ENCODE peak calls at places on chromosomes 4 and X, in eight cellular contexts. I is NCI-H2029; J is NCI-H1417; O is EL; Q is mesenchymal stem cell; B is amniotic epithelial cell; G is nucleus accumbens; D is activated naive CD4-positive, alpha-beta T cell treated with anti-CD3 and anti-CD28 coated beads for 36 hours. M is an unnamed sample.
A peak's percentile ranks its signal among the peaks of the same experiment; 100 is the strongest.

GRCh38 chr4:76688737-76689078 is 209.2 kb downstream of the SOWAHB start:
- DNase-seq in B (no peak), D (no peak), J (peak; percentile 61), I (no peak), G (no peak), Q (no peak), O (no peak), M (no peak)

GRCh38 chrX:56797966-56798711 is 69.1 kb downstream of the NBDY start:
- DNase-seq in G (no peak), O (peak; percentile 2), B (peak; percentile 79), J (no peak), I (peak; percentile 22), D (no peak), Q (no peak), M (no peak)

GRCh38 chrX:106752101-106752678 is 25.7 kb downstream of the RNF128 start:
- DNase-seq in O (peak; percentile 0), B (peak; percentile 8), I (no peak), J (no peak), G (no peak), Q (peak; percentile 8), D (no peak), M (no peak)

GRCh38 chr4:84877051-84877833 is 89.2 kb downstream of the WDFY3 start:
- DNase-seq in O (peak; percentile 45), D (no peak), Q (peak; percentile 78), J (no peak), B (peak; percentile 71), G (no peak), I (no peak), M (no peak)

GRCh38 chr4:85573270-85573669 is 98.3 kb downstream of the ARHGAP24 start:
- DNase-seq in J (no peak), O (peak; percentile 4), G (no peak), Q (no peak), B (peak; percentile 39), D (no peak), I (no peak), M (no peak)

GRCh38 chrX:82127228-82128123 is 925.6 kb downstream of the SH3BGRL start:
- DNase-seq in Q (no peak), D (peak; percentile 10), G (no peak), J (no peak), I (no peak), B (no peak), O (no peak), M (no peak)

GRCh38 chrX:48919947-48920712 is 1.3 kb upstream of the PIM2 start:
- DNase-seq in O (no peak), J (no peak), B (no peak), D (peak; percentile 67), G (no peak), Q (peak; percentile 7), I (no peak), M (no peak)

GRCh38 chr4:153704522-153704921 is 20.4 kb downstream of the TLR2 start:
- DNase-seq in Q (no peak), O (no peak), I (no peak), D (no peak), G (no peak), B (no peak), J (no peak), M (no peak)

GRCh38 chr4:61003301-61003700 is 196.8 kb upstream of the ADGRL3 start:
- DNase-seq in B (peak; percentile 3), O (peak; percentile 42), Q (no peak), J (no peak), I (no peak), G (no peak), D (no peak), M (no peak)

GRCh38 chrX:46376246-46376885 is 168.9 kb downstream of the ZNF674 start:
- DNase-seq in O (peak; percentile 48), G (peak; percentile 0), I (no peak), J (peak; percentile 52), B (peak; percentile 55), Q (peak; percentile 61), D (peak; percentile 56), M (no peak)

GRCh38 chr4:104641427-104641826 is 146.7 kb upstream of the CXXC4 start:
- DNase-seq in J (peak; percentile 53), G (no peak), I (no peak), O (no peak), D (no peak), Q (no peak), B (no peak), M (no peak)

GRCh38 chr4:25160714-25161598 is 707 bp upstream of the SEPSECS start:
- DNase-seq in Q (peak; percentile 84), O (peak; percentile 54), B (no peak), I (peak; percentile 62), J (no peak), D (no peak), G (no peak), M (no peak)

GRCh38 chrX:153646620-153647373 is at the start of gene DUSP9:
- DNase-seq in D (no peak), B (peak; percentile 26), G (no peak), J (peak; percentile 27), Q (peak; percentile 12), O (peak; percentile 41), I (no peak), M (no peak)

GRCh38 chr4:134807231-134807745 is 605.7 kb upstream of the PABPC4L start:
- DNase-seq in O (no peak), B (no peak), G (no peak), D (no peak), Q (peak; percentile 45), J (no peak), I (no peak), M (no peak)

GRCh38 chr4:127145001-127145400 is 487.8 kb upstream of the INTU start:
- DNase-seq in G (no peak), Q (no peak), O (no peak), D (no peak), I (peak; percentile 83), B (no peak), J (peak; percentile 77), M (no peak)

GRCh38 chrX:22800806-22801205 is 199.0 kb upstream of the DDX53 start:
- DNase-seq in J (no peak), D (no peak), B (peak; percentile 3), I (no peak), O (peak; percentile 66), G (no peak), Q (no peak), M (no peak)

GRCh38 chr4:103994059-103994458 is 274.3 kb upstream of the TACR3 start:
- DNase-seq in D (no peak), I (no peak), G (no peak), Q (peak; percentile 24), B (no peak), J (no peak), O (no peak), M (no peak)

GRCh38 chr4:43189741-43190140 is 297.2 kb downstream of the GRXCR1 start:
- DNase-seq in D (no peak), I (no peak), O (no peak), J (no peak), G (no peak), B (no peak), Q (no peak), M (no peak)

GRCh38 chr4:8302331-8302730 is 32.8 kb downstream of the HTRA3 start:
- DNase-seq in J (no peak), O (no peak), G (no peak), B (no peak), Q (no peak), I (no peak), D (no peak), M (no peak)

GRCh38 chrX:135737361-135738071 is 24.1 kb downstream of the CT45A1 start:
- DNase-seq in G (no peak), O (peak; percentile 2), Q (no peak), B (no peak), D (no peak), J (no peak), I (no peak), M (no peak)

GRCh38 chr4:6345096-6345830 is 75.6 kb downstream of the WFS1 start:
- DNase-seq in O (no peak), B (no peak), J (no peak), Q (no peak), I (no peak), D (no peak), G (no peak), M (no peak)

GRCh38 chr4:82076809-82077208 is 297.0 kb downstream of the HNRNPD start:
- DNase-seq in B (no peak), I (no peak), D (no peak), J (no peak), G (no peak), Q (no peak), O (no peak), M (no peak)

GRCh38 chrX:18855919-18856644 is 127.8 kb downstream of the PHKA2 start:
- DNase-seq in I (no peak), O (no peak), G (no peak), B (peak; percentile 23), Q (peak; percentile 55), D (no peak), J (no peak), M (no peak)